ENCODE peak calls at places on chromosomes 1 and 21, in ten cellular contexts. One of them, this sample, is unnamed.

GRCh38 chr1:81254560-81254959 is 546.2 kb upstream of the ADGRL2 start:
- DNase-seq in uterus: no peak
- DNase-seq in A549: peak; percentile 17
- DNase-seq in H54: peak; percentile 5
- DNase-seq in HCT116: peak; percentile 12
- DNase-seq in lower leg skin: no peak
- DNase-seq in NB4: no peak
- DNase-seq in ovary: no peak
- DNase-seq in stomach: no peak
- DNase-seq in right lobe of liver: no peak
- DNase-seq in this sample: no peak

GRCh38 chr21:14306143-14306907 is 76.6 kb downstream of the HSPA13 start:
- DNase-seq in uterus: no peak
- DNase-seq in HCT116: no peak
- DNase-seq in H54: no peak
- DNase-seq in ovary: no peak
- DNase-seq in lower leg skin: no peak
- DNase-seq in A549: peak; percentile 26
- DNase-seq in NB4: peak; percentile 28
- DNase-seq in stomach: no peak
- DNase-seq in right lobe of liver: no peak
- DNase-seq in this sample: no peak

GRCh38 chr1:78055565-78056132 is 9.9 kb downstream of the GIPC2 start:
- DNase-seq in ovary: no peak
- DNase-seq in H54: no peak
- DNase-seq in HCT116: no peak
- DNase-seq in right lobe of liver: no peak
- DNase-seq in lower leg skin: no peak
- DNase-seq in A549: no peak
- DNase-seq in stomach: no peak
- DNase-seq in NB4: no peak
- DNase-seq in uterus: no peak
- DNase-seq in this sample: no peak

GRCh38 chr1:161473363-161473762 is 31.9 kb upstream of the FCGR2A start:
- DNase-seq in A549: peak; percentile 56
- DNase-seq in stomach: no peak
- DNase-seq in H54: peak; percentile 36
- DNase-seq in HCT116: no peak
- DNase-seq in lower leg skin: no peak
- DNase-seq in uterus: no peak
- DNase-seq in ovary: no peak
- DNase-seq in right lobe of liver: no peak
- DNase-seq in NB4: peak; percentile 69
- DNase-seq in this sample: no peak

GRCh38 chr1:1200876-1201810 is 5.2 kb downstream of the TNFRSF18 start:
- DNase-seq in stomach: peak; percentile 49
- DNase-seq in lower leg skin: no peak
- DNase-seq in H54: peak; percentile 69
- DNase-seq in ovary: peak; percentile 43
- DNase-seq in uterus: peak; percentile 75
- DNase-seq in HCT116: no peak
- DNase-seq in right lobe of liver: peak; percentile 69
- DNase-seq in NB4: peak; percentile 67
- DNase-seq in A549: peak; percentile 36
- DNase-seq in this sample: no peak

GRCh38 chr1:203045821-203046594 is 19.7 kb downstream of the PPFIA4 start:
- DNase-seq in A549: no peak
- DNase-seq in lower leg skin: no peak
- DNase-seq in NB4: no peak
- DNase-seq in stomach: no peak
- DNase-seq in H54: no peak
- DNase-seq in HCT116: no peak
- DNase-seq in right lobe of liver: no peak
- DNase-seq in ovary: peak; percentile 41
- DNase-seq in uterus: peak; percentile 68
- DNase-seq in this sample: no peak

GRCh38 chr1:42380617-42381423 is at the start of gene RIMKLA:
- DNase-seq in stomach: peak; percentile 69
- DNase-seq in ovary: peak; percentile 19
- DNase-seq in H54: no peak
- DNase-seq in NB4: peak; percentile 50
- DNase-seq in right lobe of liver: peak; percentile 61
- DNase-seq in uterus: peak; percentile 32
- DNase-seq in HCT116: no peak
- DNase-seq in A549: peak; percentile 44
- DNase-seq in lower leg skin: no peak
- DNase-seq in this sample: peak; percentile 77

GRCh38 chr21:35053356-35054096 is 4.4 kb upstream of the RUNX1 start:
- DNase-seq in stomach: no peak
- DNase-seq in lower leg skin: no peak
- DNase-seq in NB4: no peak
- DNase-seq in H54: no peak
- DNase-seq in HCT116: no peak
- DNase-seq in ovary: no peak
- DNase-seq in uterus: no peak
- DNase-seq in right lobe of liver: no peak
- DNase-seq in A549: no peak
- DNase-seq in this sample: no peak

GRCh38 chr1:226457307-226457712 is 49.4 kb upstream of the PARP1 start:
- DNase-seq in ovary: no peak
- DNase-seq in stomach: no peak
- DNase-seq in H54: no peak
- DNase-seq in uterus: no peak
- DNase-seq in NB4: peak; percentile 48
- DNase-seq in lower leg skin: no peak
- DNase-seq in A549: peak; percentile 9
- DNase-seq in HCT116: no peak
- DNase-seq in right lobe of liver: no peak
- DNase-seq in this sample: no peak

GRCh38 chr1:161676958-161677689 is 14.2 kb downstream of the FCGR2B start:
- DNase-seq in ovary: no peak
- DNase-seq in H54: no peak
- DNase-seq in HCT116: no peak
- DNase-seq in uterus: no peak
- DNase-seq in right lobe of liver: peak; percentile 51
- DNase-seq in NB4: no peak
- DNase-seq in lower leg skin: no peak
- DNase-seq in A549: no peak
- DNase-seq in stomach: peak; percentile 32
- DNase-seq in this sample: no peak

GRCh38 chr1:109148838-109149555 is 35.1 kb downstream of the ELAPOR1 start:
- DNase-seq in A549: no peak
- DNase-seq in NB4: no peak
- DNase-seq in uterus: no peak
- DNase-seq in H54: no peak
- DNase-seq in HCT116: no peak
- DNase-seq in stomach: no peak
- DNase-seq in right lobe of liver: no peak
- DNase-seq in ovary: no peak
- DNase-seq in lower leg skin: no peak
- DNase-seq in this sample: no peak

GRCh38 chr1:204611036-204611435 is 74.5 kb downstream of the LRRN2 start:
- DNase-seq in NB4: no peak
- DNase-seq in uterus: no peak
- DNase-seq in lower leg skin: no peak
- DNase-seq in H54: no peak
- DNase-seq in right lobe of liver: no peak
- DNase-seq in ovary: no peak
- DNase-seq in HCT116: no peak
- DNase-seq in A549: no peak
- DNase-seq in stomach: no peak
- DNase-seq in this sample: no peak

GRCh38 chr1:240705584-240705983 is 93.6 kb upstream of the GREM2 start:
- DNase-seq in uterus: no peak
- DNase-seq in A549: no peak
- DNase-seq in stomach: no peak
- DNase-seq in NB4: no peak
- DNase-seq in ovary: no peak
- DNase-seq in lower leg skin: peak; percentile 10
- DNase-seq in right lobe of liver: no peak
- DNase-seq in HCT116: no peak
- DNase-seq in H54: no peak
- DNase-seq in this sample: no peak

GRCh38 chr1:189021577-189021976 is 1456.1 kb downstream of the BRINP3 start:
- DNase-seq in uterus: no peak
- DNase-seq in A549: peak; percentile 44
- DNase-seq in ovary: no peak
- DNase-seq in NB4: no peak
- DNase-seq in stomach: no peak
- DNase-seq in H54: no peak
- DNase-seq in right lobe of liver: no peak
- DNase-seq in lower leg skin: no peak
- DNase-seq in HCT116: no peak
- DNase-seq in this sample: no peak

GRCh38 chr1:81007024-81007423 is 793.7 kb upstream of the ADGRL2 start:
- DNase-seq in lower leg skin: no peak
- DNase-seq in H54: no peak
- DNase-seq in stomach: no peak
- DNase-seq in ovary: no peak
- DNase-seq in NB4: no peak
- DNase-seq in uterus: no peak
- DNase-seq in right lobe of liver: no peak
- DNase-seq in A549: no peak
- DNase-seq in HCT116: no peak
- DNase-seq in this sample: no peak

GRCh38 chr1:25430073-25430665 is 528 bp upstream of the MACO1 start:
- DNase-seq in A549: peak; percentile 74
- DNase-seq in HCT116: peak; percentile 50
- DNase-seq in NB4: peak; percentile 88
- DNase-seq in uterus: peak; percentile 75
- DNase-seq in stomach: peak; percentile 90
- DNase-seq in ovary: peak; percentile 80
- DNase-seq in right lobe of liver: peak; percentile 92
- DNase-seq in lower leg skin: peak; percentile 96
- DNase-seq in H54: peak; percentile 81
- DNase-seq in this sample: peak; percentile 77
- TF ChIP-seq POLR2A in A549: peak; percentile 70
- TF ChIP-seq POLR2A in HCT116: peak; percentile 83
- TF ChIP-seq POLR2A in NB4: peak; percentile 71
- TF ChIP-seq POLR2A in uterus: peak; percentile 80
- TF ChIP-seq POLR2A in stomach: no peak
- TF ChIP-seq POLR2A in ovary: peak; percentile 44
- TF ChIP-seq POLR2A in right lobe of liver: peak; percentile 94
- TF ChIP-seq POLR2A in lower leg skin: peak; percentile 28
- TF ChIP-seq POLR2A in H54: peak; percentile 72
- TF ChIP-seq POLR2A in this sample: peak; percentile 84

GRCh38 chr1:12121212-12122000 is 45.4 kb upstream of the TNFRSF1B start:
- DNase-seq in stomach: no peak
- DNase-seq in right lobe of liver: no peak
- DNase-seq in NB4: no peak
- DNase-seq in lower leg skin: no peak
- DNase-seq in H54: no peak
- DNase-seq in uterus: no peak
- DNase-seq in ovary: no peak
- DNase-seq in A549: no peak
- DNase-seq in HCT116: no peak
- DNase-seq in this sample: no peak
- TF ChIP-seq POLR2A in stomach: no peak
- TF ChIP-seq POLR2A in right lobe of liver: no peak
- TF ChIP-seq POLR2A in NB4: no peak
- TF ChIP-seq POLR2A in lower leg skin: no peak
- TF ChIP-seq POLR2A in H54: no peak
- TF ChIP-seq POLR2A in uterus: no peak
- TF ChIP-seq POLR2A in ovary: no peak
- TF ChIP-seq POLR2A in A549: no peak
- TF ChIP-seq POLR2A in HCT116: no peak
- TF ChIP-seq POLR2A in this sample: peak; percentile 30

DNA sequence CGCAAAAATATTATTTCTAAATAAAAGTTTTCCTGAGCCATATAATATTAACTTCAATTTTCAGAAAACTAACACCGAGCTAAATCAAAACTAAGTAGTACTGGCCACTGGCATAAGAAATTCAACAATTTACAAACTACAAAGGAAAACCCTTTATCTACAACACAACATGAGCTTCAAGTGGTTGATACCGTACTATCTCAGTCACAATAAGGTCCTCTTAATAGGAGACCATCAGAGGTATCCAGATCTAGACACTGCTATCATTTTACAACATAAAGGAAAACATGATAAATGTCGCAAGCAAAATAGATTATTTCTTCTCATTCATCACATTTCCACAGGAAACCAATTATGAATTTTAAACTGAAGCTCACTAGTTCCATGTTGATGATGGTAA is 39.5 kb downstream of the GATAD2B start:
- DNase-seq in stomach: no peak
- DNase-seq in lower leg skin: no peak
- DNase-seq in H54: no peak
- DNase-seq in NB4: no peak
- DNase-seq in uterus: no peak
- DNase-seq in ovary: no peak
- DNase-seq in HCT116: no peak
- DNase-seq in right lobe of liver: no peak
- DNase-seq in A549: no peak
- DNase-seq in this sample: no peak
- TF ChIP-seq POLR2A in stomach: no peak
- TF ChIP-seq POLR2A in lower leg skin: no peak
- TF ChIP-seq POLR2A in H54: no peak
- TF ChIP-seq POLR2A in NB4: no peak
- TF ChIP-seq POLR2A in uterus: no peak
- TF ChIP-seq POLR2A in ovary: no peak
- TF ChIP-seq POLR2A in HCT116: no peak
- TF ChIP-seq POLR2A in right lobe of liver: no peak
- TF ChIP-seq POLR2A in A549: no peak
- TF ChIP-seq POLR2A in this sample: no peak

GRCh38 chr1:9657521-9658032 is 6.0 kb downstream of the PIK3CD start:
- DNase-seq in right lobe of liver: no peak
- DNase-seq in lower leg skin: no peak
- DNase-seq in HCT116: no peak
- DNase-seq in H54: no peak
- DNase-seq in A549: no peak
- DNase-seq in uterus: no peak
- DNase-seq in stomach: no peak
- DNase-seq in ovary: no peak
- DNase-seq in NB4: peak; percentile 57
- DNase-seq in this sample: no peak
- TF ChIP-seq POLR2A in right lobe of liver: no peak
- TF ChIP-seq POLR2A in lower leg skin: no peak
- TF ChIP-seq POLR2A in HCT116: no peak
- TF ChIP-seq POLR2A in H54: no peak
- TF ChIP-seq POLR2A in A549: no peak
- TF ChIP-seq POLR2A in uterus: no peak
- TF ChIP-seq POLR2A in stomach: no peak
- TF ChIP-seq POLR2A in ovary: no peak
- TF ChIP-seq POLR2A in NB4: no peak
- TF ChIP-seq POLR2A in this sample: no peak

This sample was measured in GM12892.